ENCODE peak calls at places on chromosomes 2 and 18, in nine cellular contexts. M, K, X, Q, B, N, T, H and R are unnamed samples.

GRCh38 chr2:209940923-209941322 is 61.5 kb upstream of the RPE start:
- DNase-seq in Q (no peak), M (no peak), N (no peak), B (no peak), T (no peak), H (no peak), K (no peak), X (no peak), R (no peak)

GRCh38 chr2:183935005-183935404 is 663.3 kb upstream of the ZNF804A start:
- DNase-seq in B (no peak), M (no peak), K (no peak), Q (no peak), X (no peak), T (no peak), N (no peak), H (no peak), R (no peak)

GRCh38 chr2:60104514-60105501 is 448.6 kb downstream of the BCL11A start:
- DNase-seq in X (no peak), B (no peak), K (no peak), H (no peak), Q (no peak), T (no peak), M (no peak), N (no peak), R (no peak)

GRCh38 chr2:45910473-45911060 is 259.1 kb downstream of the PRKCE start:
- DNase-seq in N (no peak), Q (peak), B (no peak), H (no peak), T (no peak), X (no peak), K (no peak), M (no peak), R (no peak)

GRCh38 chr2:222358876-222359275 is 60.1 kb upstream of the PAX3 start:
- DNase-seq in N (peak), M (no peak), T (peak), K (no peak), B (no peak), Q (peak), X (no peak), H (peak), R (no peak)

GRCh38 chr2:43736637-43737036 is 37.2 kb upstream of the DYNC2LI1 start:
- DNase-seq in B (no peak), M (no peak), H (no peak), Q (no peak), N (no peak), T (no peak), K (no peak), X (no peak), R (no peak)

GRCh38 chr2:105294844-105295481 is 34.6 kb downstream of the TGFBRAP1 start:
- DNase-seq in H (no peak), N (peak), X (no peak), Q (peak), T (peak), M (peak), B (peak), K (peak), R (peak)

GRCh38 chr2:54432181-54433020 is 23.7 kb upstream of the SPTBN1 start:
- DNase-seq in K (no peak), B (no peak), T (no peak), X (no peak), N (no peak), M (no peak), H (peak), Q (no peak), R (no peak)

GRCh38 chr2:142531375-142531774 is 346.1 kb upstream of the KYNU start:
- DNase-seq in T (no peak), X (no peak), K (no peak), H (no peak), B (no peak), N (peak), Q (no peak), M (no peak), R (no peak)

GRCh38 chr2:62596061-62596658 is 90.2 kb upstream of the TMEM17 start:
- DNase-seq in X (no peak), N (peak), B (no peak), H (no peak), M (peak), K (no peak), T (no peak), Q (no peak), R (no peak)

GRCh38 chr2:96114903-96115581 is 1.3 kb downstream of the ADRA2B start:
- DNase-seq in B (no peak), N (no peak), T (no peak), M (no peak), K (no peak), Q (no peak), X (no peak), H (peak), R (no peak)

GRCh38 chr2:38620282-38620977 is 17.7 kb upstream of the HNRNPLL start:
- DNase-seq in Q (no peak), B (no peak), X (no peak), H (no peak), M (no peak), T (no peak), K (no peak), N (peak), R (no peak)

GRCh38 chr2:235669269-235669831 is 175.5 kb downstream of the AGAP1 start:
- DNase-seq in T (peak), N (peak), M (peak), K (peak), X (peak), Q (peak), H (peak), B (peak), R (peak)

GRCh38 chr2:65070172-65070830 is 14.1 kb downstream of the CEP68 start:
- DNase-seq in Q (peak), H (no peak), B (no peak), N (peak), T (no peak), K (no peak), M (no peak), X (no peak), R (no peak)

GRCh38 chr2:65069425-65069824 is 13.2 kb downstream of the CEP68 start:
- DNase-seq in B (no peak), Q (no peak), M (no peak), N (no peak), H (no peak), X (no peak), K (no peak), T (no peak), R (no peak)

GRCh38 chr2:65070856-65071255 is 14.6 kb downstream of the CEP68 start:
- DNase-seq in Q (no peak), B (no peak), X (no peak), T (no peak), K (no peak), H (no peak), N (no peak), M (no peak), R (no peak)

GRCh38 chr2:65064728-65065552 is 8.7 kb downstream of the CEP68 start:
- DNase-seq in H (peak), Q (peak), B (no peak), M (peak), N (peak), K (no peak), T (peak), X (peak), R (no peak)

DNA sequence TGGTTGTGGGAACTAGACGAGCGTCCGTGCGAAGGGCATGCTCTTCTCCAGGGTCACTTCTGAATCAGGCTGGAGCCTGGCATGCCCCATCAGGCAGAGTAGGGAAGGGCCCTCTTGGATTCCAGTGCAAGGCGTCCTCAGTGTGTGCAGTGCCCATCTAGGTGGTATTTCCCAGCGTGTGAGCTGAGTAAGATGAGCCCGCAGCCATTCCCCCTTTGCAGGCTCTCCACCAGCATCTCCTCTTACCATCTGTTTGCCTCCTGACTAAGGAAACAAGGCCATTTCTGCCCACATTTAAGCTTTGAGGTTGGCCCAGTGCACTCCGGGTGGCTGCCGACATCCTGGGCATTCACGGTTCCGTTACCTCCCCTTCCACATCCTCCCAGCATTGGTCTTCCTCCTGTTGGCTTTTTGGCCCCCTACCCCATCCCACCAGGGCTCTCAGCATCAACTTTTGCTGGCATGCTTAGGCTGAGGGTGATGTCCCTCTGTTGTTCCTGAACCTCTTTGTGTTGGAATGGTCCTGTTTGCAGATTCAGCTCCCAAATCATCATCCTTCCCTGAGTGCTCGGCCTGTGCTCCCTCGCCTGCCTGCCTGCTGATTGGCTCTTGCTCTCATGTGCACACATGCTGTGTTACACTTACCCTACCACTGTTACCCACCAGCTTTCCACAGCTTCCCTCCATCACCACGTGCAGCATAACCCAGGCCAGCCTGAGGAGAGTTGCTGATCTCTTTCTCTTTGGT is 11.8 kb downstream of the CEP68 start:
- DNase-seq in T (no peak), X (no peak), H (no peak), K (no peak), Q (no peak), N (no peak), M (no peak), B (no peak), R (no peak)
- TF ChIP-seq CTCF in T (no peak), X (no peak), H (no peak), K (no peak), Q (no peak), N (no peak), M (no peak), B (no peak), R (no peak)

GRCh38 chr2:175034728-175035127 is 29.5 kb upstream of the CHN1 start:
- DNase-seq in M (no peak), Q (no peak), T (no peak), K (no peak), X (no peak), N (no peak), H (no peak), B (no peak), R (no peak)

GRCh38 chr2:175035806-175036205 is 30.6 kb upstream of the CHN1 start:
- DNase-seq in B (no peak), M (no peak), T (no peak), H (no peak), X (no peak), N (no peak), K (no peak), Q (no peak), R (no peak)

GRCh38 chr2:175037941-175038340 is 32.8 kb upstream of the CHN1 start:
- DNase-seq in M (no peak), H (no peak), N (no peak), X (no peak), B (no peak), Q (no peak), K (no peak), T (no peak), R (no peak)

GRCh38 chr2:175039031-175039430 is 33.9 kb upstream of the CHN1 start:
- DNase-seq in N (no peak), B (no peak), M (no peak), H (no peak), T (no peak), Q (no peak), X (no peak), K (no peak), R (no peak)

GRCh38 chr2:175036582-175037018 is 31.4 kb upstream of the CHN1 start:
- DNase-seq in K (no peak), Q (peak), B (no peak), M (no peak), H (no peak), N (peak), X (no peak), T (no peak), R (no peak)
- TF ChIP-seq CTCF in K (peak), Q (peak), B (peak), M (peak), H (peak), N (peak), X (peak), T (peak), R (peak)

GRCh38 chr18:28647961-28648360 is 471.0 kb upstream of the CDH2 start:
- DNase-seq in T (no peak), H (no peak), M (no peak), K (no peak), B (no peak), Q (no peak), N (no peak), X (no peak), R (no peak)

GRCh38 chr18:28652654-28653053 is 475.7 kb upstream of the CDH2 start:
- DNase-seq in Q (no peak), M (no peak), N (no peak), X (no peak), T (no peak), K (no peak), B (no peak), H (no peak), R (no peak)

GRCh38 chr18:28651298-28651697 is 474.4 kb upstream of the CDH2 start:
- DNase-seq in H (no peak), X (no peak), T (no peak), K (no peak), Q (no peak), B (no peak), M (no peak), N (no peak), R (no peak)

DNA sequence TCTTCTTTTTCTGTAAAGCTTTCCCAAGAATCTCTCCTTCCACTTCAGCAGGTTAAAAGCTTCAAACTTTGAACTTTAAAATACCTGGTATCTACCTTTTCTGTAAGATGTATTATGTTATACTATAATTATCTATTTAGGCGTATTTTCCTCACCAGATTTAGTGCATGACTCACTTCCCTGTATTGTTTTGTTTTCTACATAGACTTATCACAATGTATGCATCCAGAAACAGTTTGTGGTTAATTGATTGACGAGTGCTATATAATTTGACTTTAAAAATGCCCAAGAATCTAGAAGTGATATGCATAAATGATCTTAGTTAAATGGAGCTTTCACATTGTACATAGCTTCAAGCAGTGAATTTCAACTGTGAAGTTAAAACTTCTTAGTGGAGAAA is 473.9 kb upstream of the CDH2 start:
- DNase-seq in B (no peak), N (no peak), T (no peak), K (no peak), X (no peak), M (no peak), H (no peak), Q (no peak), R (no peak)
- TF ChIP-seq CTCF in B (no peak), N (no peak), T (no peak), K (no peak), X (no peak), M (no peak), H (no peak), Q (no peak), R (no peak)

GRCh38 chr2:16323131-16323520 is 342.5 kb downstream of the CYRIA start:
- DNase-seq in T (no peak), H (no peak), N (no peak), X (no peak), K (no peak), B (no peak), M (no peak), Q (no peak), R (no peak)

GRCh38 chr2:16320716-16321115 is 344.9 kb downstream of the CYRIA start:
- DNase-seq in N (no peak), M (no peak), K (no peak), X (no peak), B (no peak), T (no peak), H (no peak), Q (no peak), R (no peak)

GRCh38 chr2:16322308-16323130 is 343.1 kb downstream of the CYRIA start:
- DNase-seq in Q (no peak), M (no peak), K (no peak), B (no peak), H (no peak), N (no peak), T (no peak), X (no peak), R (no peak)

GRCh38 chr2:16321256-16321655 is 344.4 kb downstream of the CYRIA start:
- DNase-seq in N (no peak), H (no peak), M (no peak), K (no peak), X (no peak), Q (no peak), T (no peak), B (no peak), R (no peak)

GRCh38 chr2:16321872-16322271 is 343.8 kb downstream of the CYRIA start:
- DNase-seq in H (no peak), M (no peak), B (no peak), Q (no peak), K (no peak), T (no peak), X (no peak), N (no peak), R (no peak)
- TF ChIP-seq CTCF in H (no peak), M (no peak), B (no peak), Q (no peak), K (no peak), T (no peak), X (no peak), N (no peak), R (no peak)

DNA sequence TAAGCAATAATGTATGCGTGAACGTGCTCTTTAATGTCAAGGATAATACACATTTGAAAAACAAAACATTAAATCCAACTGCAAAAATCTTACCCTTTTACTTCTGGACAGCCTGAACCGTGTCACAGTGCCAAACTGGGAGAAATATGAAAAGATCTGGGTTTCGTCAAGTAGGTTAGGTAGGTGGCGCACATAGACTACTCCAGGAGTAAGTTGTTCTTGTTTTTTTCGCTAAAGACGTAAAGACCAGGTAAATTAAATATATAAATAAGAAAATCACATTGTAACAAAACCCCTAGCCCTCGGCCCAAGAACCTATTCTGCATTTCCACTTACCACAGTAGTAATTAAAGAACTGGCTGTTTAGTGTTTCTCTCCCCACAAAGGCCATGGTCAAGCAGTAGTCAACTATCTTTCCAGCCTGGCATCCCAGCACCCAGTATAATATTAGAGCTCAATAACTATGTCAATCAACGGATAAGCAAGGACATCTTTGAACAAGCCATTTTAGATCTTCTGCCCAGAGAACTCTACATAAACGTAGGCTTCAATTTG is 1.1 kb downstream of the NIFK start:
- DNase-seq in H (no peak), B (no peak), K (no peak), T (no peak), Q (peak), X (no peak), M (no peak), N (peak), R (no peak)
- TF ChIP-seq CTCF in H (no peak), B (no peak), K (no peak), T (no peak), Q (peak), X (no peak), M (no peak), N (no peak), R (no peak)

GRCh38 chr18:55228707-55229106 is 269.4 kb upstream of the CCDC68 start:
- DNase-seq in T (no peak), H (peak), B (no peak), X (no peak), M (no peak), K (no peak), N (no peak), Q (no peak), R (no peak)
- TF ChIP-seq CTCF in T (no peak), H (no peak), B (no peak), X (no peak), M (no peak), K (no peak), N (no peak), Q (no peak), R (no peak)